ENCODE peak calls at places on chromosomes 6 and 20, in five cellular contexts. One of them, this sample, is unnamed.

GRCh38 chr20:61886721-61887658 is 178.7 kb downstream of the TAF4 start:
- DNase-seq in left ventricle myocardium inferior: no peak
- DNase-seq in thyroid gland: peak; percentile 11
- DNase-seq in astrocyte of the spinal cord: peak; percentile 32
- DNase-seq in fibroblast of lung: peak; percentile 46
- DNase-seq in this sample: peak; percentile 35

GRCh38 chr6:115885636-115886366 is 174.9 kb downstream of the FRK start:
- DNase-seq in left ventricle myocardium inferior: no peak
- DNase-seq in thyroid gland: no peak
- DNase-seq in astrocyte of the spinal cord: no peak
- DNase-seq in fibroblast of lung: no peak
- DNase-seq in this sample: no peak

GRCh38 chr6:148509789-148510581 is 167.3 kb downstream of the SASH1 start:
- DNase-seq in left ventricle myocardium inferior: peak; percentile 71
- DNase-seq in thyroid gland: no peak
- DNase-seq in astrocyte of the spinal cord: peak; percentile 98
- DNase-seq in fibroblast of lung: peak; percentile 100
- DNase-seq in this sample: peak; percentile 98

GRCh38 chr6:43037197-43037596 is 15.8 kb downstream of the RRP36 start:
- DNase-seq in left ventricle myocardium inferior: no peak
- DNase-seq in thyroid gland: no peak
- DNase-seq in astrocyte of the spinal cord: no peak
- DNase-seq in fibroblast of lung: no peak
- DNase-seq in this sample: no peak

GRCh38 chr6:53992522-53992921 is 118.7 kb upstream of the MLIP start:
- DNase-seq in left ventricle myocardium inferior: no peak
- DNase-seq in thyroid gland: no peak
- DNase-seq in astrocyte of the spinal cord: no peak
- DNase-seq in fibroblast of lung: no peak
- DNase-seq in this sample: no peak

GRCh38 chr20:2822073-2822472 is 5.9 kb downstream of the TMEM239 start:
- DNase-seq in left ventricle myocardium inferior: no peak
- DNase-seq in thyroid gland: no peak
- DNase-seq in astrocyte of the spinal cord: peak; percentile 65
- DNase-seq in fibroblast of lung: no peak
- DNase-seq in this sample: no peak

GRCh38 chr6:107493158-107494057 is 3.5 kb downstream of the SOBP start:
- DNase-seq in left ventricle myocardium inferior: no peak
- DNase-seq in thyroid gland: no peak
- DNase-seq in astrocyte of the spinal cord: peak; percentile 37
- DNase-seq in fibroblast of lung: peak; percentile 60
- DNase-seq in this sample: peak; percentile 9

GRCh38 chr6:137370871-137371633 is 123.1 kb downstream of the OLIG3 start:
- DNase-seq in left ventricle myocardium inferior: no peak
- DNase-seq in thyroid gland: no peak
- DNase-seq in astrocyte of the spinal cord: no peak
- DNase-seq in fibroblast of lung: peak; percentile 14
- DNase-seq in this sample: peak; percentile 8

GRCh38 chr6:45930419-45931059 is 85.1 kb downstream of the CLIC5 start:
- DNase-seq in left ventricle myocardium inferior: peak; percentile 58
- DNase-seq in thyroid gland: peak; percentile 74
- DNase-seq in astrocyte of the spinal cord: peak; percentile 71
- DNase-seq in fibroblast of lung: peak; percentile 68
- DNase-seq in this sample: peak; percentile 74

GRCh38 chr6:89781070-89782034 is 38.2 kb downstream of the MDN1 start:
- DNase-seq in left ventricle myocardium inferior: no peak
- DNase-seq in thyroid gland: no peak
- DNase-seq in astrocyte of the spinal cord: no peak
- DNase-seq in fibroblast of lung: no peak
- DNase-seq in this sample: no peak

GRCh38 chr20:31751126-31751525 is 12.0 kb downstream of the TPX2 start:
- DNase-seq in left ventricle myocardium inferior: no peak
- DNase-seq in thyroid gland: no peak
- DNase-seq in astrocyte of the spinal cord: peak; percentile 83
- DNase-seq in fibroblast of lung: peak; percentile 95
- DNase-seq in this sample: peak; percentile 81

GRCh38 chr6:131398176-131398575 is 174.8 kb upstream of the ARG1 start:
- DNase-seq in left ventricle myocardium inferior: no peak
- DNase-seq in thyroid gland: no peak
- DNase-seq in astrocyte of the spinal cord: no peak
- DNase-seq in fibroblast of lung: no peak
- DNase-seq in this sample: no peak

GRCh38 chr6:3176562-3177355 is 19.4 kb upstream of the TUBB2A start:
- DNase-seq in left ventricle myocardium inferior: no peak
- DNase-seq in thyroid gland: no peak
- DNase-seq in astrocyte of the spinal cord: peak; percentile 91
- DNase-seq in fibroblast of lung: peak; percentile 93
- DNase-seq in this sample: peak; percentile 89

DNA sequence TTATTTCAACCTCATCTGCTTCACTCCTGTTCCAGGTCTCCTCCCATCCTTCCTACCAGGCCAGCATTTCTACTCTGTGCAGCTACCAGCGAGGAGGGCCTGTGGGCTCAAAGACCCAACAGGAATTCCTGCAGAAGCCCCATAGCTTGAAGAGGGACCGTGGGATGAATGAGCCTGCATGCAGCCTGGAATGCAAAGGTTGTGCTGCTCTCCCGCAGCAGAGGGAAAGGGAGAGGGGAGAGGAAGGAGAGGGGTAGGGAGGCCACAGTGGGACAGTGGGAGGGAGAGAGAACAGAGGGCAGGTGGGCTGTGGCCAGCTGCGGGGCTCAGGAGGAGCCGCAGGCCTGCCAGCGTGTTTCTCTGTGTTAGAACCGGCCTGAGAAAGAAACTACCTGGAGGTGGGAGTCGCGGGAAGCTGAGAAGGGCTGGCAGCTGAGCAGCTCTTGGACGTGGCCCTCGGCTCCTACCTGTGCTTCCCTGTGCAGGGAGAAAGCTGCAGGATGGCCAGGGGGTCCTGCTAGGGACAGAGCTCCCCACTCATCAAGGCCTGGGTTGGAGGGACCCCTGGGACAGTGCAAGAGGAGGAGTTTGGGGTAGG is 66.1 kb upstream of the MLN start:
- DNase-seq in left ventricle myocardium inferior: no peak
- DNase-seq in thyroid gland: no peak
- DNase-seq in astrocyte of the spinal cord: no peak
- DNase-seq in fibroblast of lung: no peak
- DNase-seq in this sample: no peak
- TF ChIP-seq CTCF in left ventricle myocardium inferior: no peak
- TF ChIP-seq CTCF in thyroid gland: no peak
- TF ChIP-seq CTCF in astrocyte of the spinal cord: no peak
- TF ChIP-seq CTCF in fibroblast of lung: no peak
- TF ChIP-seq CTCF in this sample: no peak

DNA sequence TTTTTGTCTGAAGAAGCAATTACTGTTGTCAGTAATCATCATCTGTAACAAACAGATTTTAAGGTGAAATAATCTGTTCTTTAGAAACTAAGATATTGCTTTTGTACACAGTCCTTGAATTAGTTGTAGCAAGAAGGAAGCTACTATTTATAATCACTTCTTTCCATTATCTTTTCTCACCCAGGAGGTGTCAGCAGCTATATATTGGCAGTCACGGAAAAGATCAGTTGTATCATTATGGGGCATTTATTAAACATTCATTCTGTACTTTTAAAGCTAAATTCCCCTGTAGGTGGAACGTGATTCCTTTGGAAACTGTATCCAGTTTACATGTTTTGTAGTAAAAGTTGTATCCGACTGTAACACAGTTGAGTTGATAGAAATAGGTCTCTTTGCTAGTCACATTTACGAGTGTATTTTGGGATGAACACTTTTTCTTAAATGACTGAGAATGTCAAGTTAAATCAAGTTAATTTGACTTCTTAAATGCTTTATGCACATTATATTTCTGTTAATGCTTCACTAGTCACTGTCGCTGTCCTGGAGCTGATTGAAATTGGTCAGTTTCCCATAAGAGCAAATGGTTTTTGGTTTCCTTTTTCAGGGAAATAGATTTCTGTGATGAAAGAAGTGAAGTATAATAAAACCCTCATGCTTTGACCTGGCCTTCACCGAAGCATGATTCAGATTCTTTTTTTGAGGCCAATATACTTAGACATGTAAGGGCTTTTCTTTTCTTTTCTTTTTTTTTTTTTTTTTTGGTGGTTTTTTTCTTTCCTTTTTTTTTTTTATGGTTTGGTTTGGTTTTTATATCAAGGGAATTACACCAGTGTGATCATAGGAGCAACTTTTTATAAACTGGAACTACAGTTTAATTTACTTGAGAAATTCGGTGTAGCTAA is 5.1 kb downstream of the QKI start:
- DNase-seq in left ventricle myocardium inferior: no peak
- DNase-seq in thyroid gland: no peak
- DNase-seq in astrocyte of the spinal cord: peak; percentile 74
- DNase-seq in fibroblast of lung: peak; percentile 53
- DNase-seq in this sample: peak; percentile 53
- H3K4me3 ChIP-seq in left ventricle myocardium inferior: peak overlapping the region; percentile 91
- H3K4me3 ChIP-seq in thyroid gland: no peak overlapping the region
- H3K4me3 ChIP-seq in astrocyte of the spinal cord: peak overlapping the region; percentile 8
- H3K4me3 ChIP-seq in fibroblast of lung: peak overlapping the region; percentile 80
- H3K4me3 ChIP-seq in this sample: peak overlapping the region; percentile 84

GRCh38 chr6:32842690-32843089 is 1.2 kb downstream of the PSMB8 start:
- DNase-seq in left ventricle myocardium inferior: no peak
- DNase-seq in thyroid gland: no peak
- DNase-seq in astrocyte of the spinal cord: no peak
- DNase-seq in fibroblast of lung: no peak
- DNase-seq in this sample: no peak

GRCh38 chr6:32845381-32845884 is 1.6 kb upstream of the PSMB8 start:
- DNase-seq in left ventricle myocardium inferior: no peak
- DNase-seq in thyroid gland: no peak
- DNase-seq in astrocyte of the spinal cord: no peak
- DNase-seq in fibroblast of lung: no peak
- DNase-seq in this sample: no peak

GRCh38 chr6:32843321-32843978 is 397 bp downstream of the PSMB8 start:
- DNase-seq in left ventricle myocardium inferior: no peak
- DNase-seq in thyroid gland: peak; percentile 47
- DNase-seq in astrocyte of the spinal cord: peak; percentile 5
- DNase-seq in fibroblast of lung: peak; percentile 17
- DNase-seq in this sample: peak; percentile 25

GRCh38 chr6:32844839-32845372 is 1.1 kb upstream of the PSMB8 start:
- DNase-seq in left ventricle myocardium inferior: no peak
- DNase-seq in thyroid gland: no peak
- DNase-seq in astrocyte of the spinal cord: no peak
- DNase-seq in fibroblast of lung: no peak
- DNase-seq in this sample: no peak

GRCh38 chr6:32843979-32844838 is at the start of gene PSMB8:
- DNase-seq in left ventricle myocardium inferior: peak; percentile 95
- DNase-seq in thyroid gland: peak; percentile 98
- DNase-seq in astrocyte of the spinal cord: peak; percentile 91
- DNase-seq in fibroblast of lung: peak; percentile 91
- DNase-seq in this sample: peak; percentile 95
- TF ChIP-seq CTCF in left ventricle myocardium inferior: peak; percentile 36
- TF ChIP-seq CTCF in thyroid gland: peak; percentile 35
- TF ChIP-seq CTCF in astrocyte of the spinal cord: peak; percentile 29
- TF ChIP-seq CTCF in fibroblast of lung: peak; percentile 24
- TF ChIP-seq CTCF in this sample: peak; percentile 21

DNA sequence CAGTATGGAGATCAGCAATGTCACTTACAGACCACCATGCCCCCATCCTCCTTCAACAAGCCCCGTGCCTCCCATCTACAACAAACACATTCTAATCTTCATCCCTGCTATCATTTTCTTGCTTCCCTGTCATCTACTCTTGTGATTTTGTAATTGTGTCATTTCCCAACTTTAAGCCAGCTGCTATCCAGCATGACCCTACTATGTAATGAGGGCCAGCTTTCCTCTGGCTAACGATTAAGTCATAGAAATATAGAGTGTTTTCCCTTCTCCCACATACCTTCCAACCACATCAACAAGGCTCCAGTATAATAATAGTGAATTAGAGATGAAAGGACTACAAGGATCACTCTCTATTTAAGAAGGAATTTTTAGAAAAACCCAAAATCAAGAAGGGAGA is 607.0 kb downstream of the TENT5A start:
- DNase-seq in left ventricle myocardium inferior: no peak
- DNase-seq in thyroid gland: no peak
- DNase-seq in astrocyte of the spinal cord: no peak
- DNase-seq in fibroblast of lung: no peak
- DNase-seq in this sample: peak; percentile 17
- H3K4me3 ChIP-seq in left ventricle myocardium inferior: no peak overlapping the region
- H3K4me3 ChIP-seq in thyroid gland: no peak overlapping the region
- H3K4me3 ChIP-seq in astrocyte of the spinal cord: no peak overlapping the region
- H3K4me3 ChIP-seq in fibroblast of lung: no peak overlapping the region
- H3K4me3 ChIP-seq in this sample: no peak overlapping the region

GRCh38 chr6:84511929-84512328 is 252.5 kb downstream of the TBX18 start:
- DNase-seq in left ventricle myocardium inferior: no peak
- DNase-seq in thyroid gland: no peak
- DNase-seq in astrocyte of the spinal cord: no peak
- DNase-seq in fibroblast of lung: no peak
- DNase-seq in this sample: no peak
- TF ChIP-seq CTCF in left ventricle myocardium inferior: no peak
- TF ChIP-seq CTCF in thyroid gland: no peak
- TF ChIP-seq CTCF in astrocyte of the spinal cord: no peak
- TF ChIP-seq CTCF in fibroblast of lung: no peak
- TF ChIP-seq CTCF in this sample: no peak

DNA sequence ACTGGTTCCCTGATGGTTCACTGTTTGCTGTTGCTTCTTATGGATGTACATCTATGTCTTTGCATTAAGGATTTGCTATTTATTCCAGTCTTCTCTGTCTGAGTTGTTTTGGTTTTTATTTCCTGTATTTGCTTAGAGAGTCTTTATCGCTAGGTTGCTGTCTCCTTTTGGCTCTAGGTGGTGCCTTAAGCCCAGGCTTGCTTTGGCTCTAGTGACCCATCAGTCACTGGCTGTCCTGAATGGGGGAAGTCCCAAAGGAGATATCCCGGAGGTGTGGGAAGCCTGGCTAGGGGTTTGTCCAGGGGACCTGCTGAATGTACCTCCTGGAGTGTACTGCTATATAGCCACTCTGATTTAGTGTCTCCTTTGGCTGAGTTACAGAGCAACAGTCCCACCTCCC is 53.4 kb downstream of the MCHR2 start:
- DNase-seq in left ventricle myocardium inferior: no peak
- DNase-seq in thyroid gland: no peak
- DNase-seq in astrocyte of the spinal cord: no peak
- DNase-seq in fibroblast of lung: no peak
- DNase-seq in this sample: no peak
- H3K4me3 ChIP-seq in left ventricle myocardium inferior: no peak overlapping the region
- H3K4me3 ChIP-seq in thyroid gland: no peak overlapping the region
- H3K4me3 ChIP-seq in astrocyte of the spinal cord: no peak overlapping the region
- H3K4me3 ChIP-seq in fibroblast of lung: no peak overlapping the region
- H3K4me3 ChIP-seq in this sample: no peak overlapping the region

DNA sequence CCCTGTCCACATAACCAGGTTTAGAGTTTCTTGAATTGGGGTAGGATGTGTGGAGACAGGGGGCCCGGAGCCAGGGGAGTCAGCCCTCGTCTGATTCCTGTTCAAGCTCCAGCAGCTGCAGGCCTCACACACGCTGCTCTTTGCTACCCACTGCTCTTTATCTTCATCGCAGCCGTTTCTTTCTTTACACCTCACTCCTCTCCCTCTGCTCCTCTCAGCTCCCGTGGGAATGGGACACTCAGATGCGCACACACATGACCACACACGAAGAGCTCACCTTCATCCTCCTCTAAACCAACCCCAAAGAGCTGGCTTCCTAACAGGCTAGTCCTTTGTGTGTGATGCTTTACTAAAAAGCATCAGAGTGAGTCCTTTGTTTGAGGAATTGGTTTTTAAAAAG is 306.6 kb upstream of the CNR1 start:
- DNase-seq in left ventricle myocardium inferior: no peak
- DNase-seq in thyroid gland: no peak
- DNase-seq in astrocyte of the spinal cord: no peak
- DNase-seq in fibroblast of lung: no peak
- DNase-seq in this sample: no peak
- TF ChIP-seq CTCF in left ventricle myocardium inferior: no peak
- TF ChIP-seq CTCF in thyroid gland: no peak
- TF ChIP-seq CTCF in astrocyte of the spinal cord: no peak
- TF ChIP-seq CTCF in fibroblast of lung: no peak
- TF ChIP-seq CTCF in this sample: no peak

GRCh38 chr20:49345538-49345937 is 67.7 kb upstream of the ZNFX1 start:
- DNase-seq in left ventricle myocardium inferior: peak; percentile 37
- DNase-seq in thyroid gland: no peak
- DNase-seq in astrocyte of the spinal cord: peak; percentile 35
- DNase-seq in fibroblast of lung: peak; percentile 18
- DNase-seq in this sample: peak; percentile 63
- H3K4me3 ChIP-seq in left ventricle myocardium inferior: no peak overlapping the region
- H3K4me3 ChIP-seq in thyroid gland: no peak overlapping the region
- H3K4me3 ChIP-seq in astrocyte of the spinal cord: no peak overlapping the region
- H3K4me3 ChIP-seq in fibroblast of lung: no peak overlapping the region
- H3K4me3 ChIP-seq in this sample: peak overlapping the region; percentile 30

This sample was measured in foreskin fibroblast.